ENCODE peak calls at places on chromosome 11, in four cellular contexts. One of them, this sample, is unnamed.

GRCh38 chr11:33660962-33661361 is 39.7 kb downstream of the C11orf91 start:
- DNase-seq in RWPE1: no peak
- DNase-seq in brain microvascular endothelial cell: no peak
- DNase-seq in OCI-LY7: no peak
- DNase-seq in this sample: no peak

GRCh38 chr11:102753267-102753666 is 27.2 kb downstream of the MMP10 start:
- DNase-seq in RWPE1: no peak
- DNase-seq in brain microvascular endothelial cell: no peak
- DNase-seq in OCI-LY7: no peak
- DNase-seq in this sample: peak

GRCh38 chr11:33598426-33599069 is 102.1 kb downstream of the C11orf91 start:
- DNase-seq in RWPE1: no peak
- DNase-seq in brain microvascular endothelial cell: no peak
- DNase-seq in OCI-LY7: no peak
- DNase-seq in this sample: no peak

GRCh38 chr11:36391062-36391461 is 95.0 kb downstream of the PRR5L start:
- DNase-seq in RWPE1: no peak
- DNase-seq in brain microvascular endothelial cell: no peak
- DNase-seq in OCI-LY7: peak
- DNase-seq in this sample: no peak

GRCh38 chr11:63683133-63683991 is 2.1 kb downstream of the RTN3 start:
- DNase-seq in RWPE1: no peak
- DNase-seq in brain microvascular endothelial cell: no peak
- DNase-seq in OCI-LY7: no peak
- DNase-seq in this sample: no peak

GRCh38 chr11:76803811-76804600 is 20.9 kb downstream of the TSKU start:
- DNase-seq in RWPE1: no peak
- DNase-seq in brain microvascular endothelial cell: no peak
- DNase-seq in OCI-LY7: no peak
- DNase-seq in this sample: no peak

GRCh38 chr11:92324890-92325289 is 100.3 kb downstream of the FAT3 start:
- DNase-seq in RWPE1: no peak
- DNase-seq in brain microvascular endothelial cell: no peak
- DNase-seq in OCI-LY7: no peak
- DNase-seq in this sample: no peak

GRCh38 chr11:33910261-33910959 is 18.5 kb upstream of the LMO2 start:
- DNase-seq in RWPE1: no peak
- DNase-seq in brain microvascular endothelial cell: no peak
- DNase-seq in OCI-LY7: no peak
- DNase-seq in this sample: no peak

GRCh38 chr11:70078095-70078795 is at the start of gene ANO1:
- DNase-seq in RWPE1: no peak
- DNase-seq in brain microvascular endothelial cell: no peak
- DNase-seq in OCI-LY7: no peak
- DNase-seq in this sample: no peak

GRCh38 chr11:94011478-94011877 is 9.7 kb upstream of the HEPHL1 start:
- DNase-seq in RWPE1: peak
- DNase-seq in brain microvascular endothelial cell: no peak
- DNase-seq in OCI-LY7: no peak
- DNase-seq in this sample: peak

GRCh38 chr11:91219501-91219900 is 996.7 kb upstream of the CHORDC1 start:
- DNase-seq in RWPE1: no peak
- DNase-seq in brain microvascular endothelial cell: peak
- DNase-seq in OCI-LY7: no peak
- DNase-seq in this sample: peak

GRCh38 chr11:30960387-30960992 is 374.3 kb upstream of the MPPED2 start:
- DNase-seq in RWPE1: peak
- DNase-seq in brain microvascular endothelial cell: peak
- DNase-seq in OCI-LY7: peak
- DNase-seq in this sample: no peak

GRCh38 chr11:74463216-74463615 is 4.1 kb downstream of the KCNE3 start:
- DNase-seq in RWPE1: no peak
- DNase-seq in brain microvascular endothelial cell: no peak
- DNase-seq in OCI-LY7: no peak
- DNase-seq in this sample: no peak

GRCh38 chr11:101797335-101797734 is 117.5 kb upstream of the CEP126 start:
- DNase-seq in RWPE1: no peak
- DNase-seq in brain microvascular endothelial cell: peak
- DNase-seq in OCI-LY7: no peak
- DNase-seq in this sample: no peak

GRCh38 chr11:85627332-85627997 is at the start of gene DLG2:
- DNase-seq in RWPE1: peak
- DNase-seq in brain microvascular endothelial cell: peak
- DNase-seq in OCI-LY7: peak
- DNase-seq in this sample: peak

GRCh38 chr11:44269369-44270351 is 40.3 kb downstream of the ALX4 start:
- DNase-seq in RWPE1: no peak
- DNase-seq in brain microvascular endothelial cell: peak
- DNase-seq in OCI-LY7: no peak
- DNase-seq in this sample: no peak
- H3K27ac ChIP-seq in RWPE1: no peak
- H3K27ac ChIP-seq in brain microvascular endothelial cell: peak
- H3K27ac ChIP-seq in OCI-LY7: no peak
- H3K27ac ChIP-seq in this sample: no peak

GRCh38 chr11:57651408-57651807 is 1.7 kb upstream of the YPEL4 start:
- DNase-seq in RWPE1: no peak
- DNase-seq in brain microvascular endothelial cell: no peak
- DNase-seq in OCI-LY7: no peak
- DNase-seq in this sample: no peak
- H3K27ac ChIP-seq in RWPE1: no peak
- H3K27ac ChIP-seq in brain microvascular endothelial cell: no peak
- H3K27ac ChIP-seq in OCI-LY7: no peak
- H3K27ac ChIP-seq in this sample: no peak

DNA sequence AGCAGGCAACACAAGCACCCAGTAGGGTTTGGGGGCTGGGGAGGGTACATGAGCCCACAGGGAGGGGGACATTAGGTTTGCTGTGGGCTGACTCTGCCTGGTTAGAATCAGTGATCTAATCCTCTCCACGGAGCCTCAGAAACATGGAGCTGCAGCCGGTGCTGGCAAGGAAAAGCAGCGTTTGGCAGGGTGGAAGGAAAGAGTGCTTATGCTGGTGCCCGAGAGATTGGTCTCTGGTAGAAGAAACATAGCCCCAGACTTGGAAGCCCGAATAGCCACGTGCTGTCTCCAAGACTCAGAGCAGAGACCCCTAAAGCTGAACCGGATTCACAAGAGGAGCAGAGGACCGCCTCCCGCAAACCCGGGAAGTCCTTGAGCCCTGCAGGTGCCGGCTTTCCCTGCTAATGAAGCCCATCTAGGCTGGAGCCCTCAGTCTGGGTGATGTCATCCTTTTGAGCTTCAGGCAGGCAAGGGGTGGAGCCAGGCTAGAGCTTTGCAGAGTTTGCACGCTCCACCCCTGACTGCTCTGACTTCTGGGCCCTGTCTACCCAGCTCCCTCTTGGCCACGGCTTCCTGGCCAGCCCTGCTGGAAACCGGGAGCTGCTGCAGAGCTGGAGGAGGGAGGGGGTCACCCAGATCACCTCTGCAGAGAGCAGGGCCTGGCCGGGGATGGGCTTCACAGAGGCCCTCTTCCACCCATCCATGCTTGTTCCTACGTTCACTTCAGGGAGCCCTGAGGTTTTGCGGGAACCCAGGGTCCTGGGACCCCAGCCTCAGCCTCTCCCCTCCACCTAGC is 35.0 kb upstream of the JAM3 start:
- DNase-seq in RWPE1: peak
- DNase-seq in brain microvascular endothelial cell: peak
- DNase-seq in OCI-LY7: no peak
- DNase-seq in this sample: peak
- H3K27ac ChIP-seq in RWPE1: peak
- H3K27ac ChIP-seq in brain microvascular endothelial cell: no peak
- H3K27ac ChIP-seq in OCI-LY7: no peak
- H3K27ac ChIP-seq in this sample: no peak

GRCh38 chr11:129852125-129852740 is 36.6 kb downstream of the TMEM45B start:
- DNase-seq in RWPE1: no peak
- DNase-seq in brain microvascular endothelial cell: no peak
- DNase-seq in OCI-LY7: no peak
- DNase-seq in this sample: no peak

GRCh38 chr11:129855086-129855485 is 39.4 kb downstream of the TMEM45B start:
- DNase-seq in RWPE1: no peak
- DNase-seq in brain microvascular endothelial cell: no peak
- DNase-seq in OCI-LY7: no peak
- DNase-seq in this sample: no peak

GRCh38 chr11:129853508-129854228 is 38.0 kb downstream of the TMEM45B start:
- DNase-seq in RWPE1: peak
- DNase-seq in brain microvascular endothelial cell: no peak
- DNase-seq in OCI-LY7: peak
- DNase-seq in this sample: peak

GRCh38 chr11:129854229-129854805 is 38.7 kb downstream of the TMEM45B start:
- DNase-seq in RWPE1: no peak
- DNase-seq in brain microvascular endothelial cell: no peak
- DNase-seq in OCI-LY7: no peak
- DNase-seq in this sample: no peak

GRCh38 chr11:129856036-129856435 is 39.3 kb downstream of the NFRKB start:
- DNase-seq in RWPE1: no peak
- DNase-seq in brain microvascular endothelial cell: no peak
- DNase-seq in OCI-LY7: no peak
- DNase-seq in this sample: no peak
- H3K27ac ChIP-seq in RWPE1: no peak
- H3K27ac ChIP-seq in brain microvascular endothelial cell: no peak
- H3K27ac ChIP-seq in OCI-LY7: no peak
- H3K27ac ChIP-seq in this sample: no peak

DNA sequence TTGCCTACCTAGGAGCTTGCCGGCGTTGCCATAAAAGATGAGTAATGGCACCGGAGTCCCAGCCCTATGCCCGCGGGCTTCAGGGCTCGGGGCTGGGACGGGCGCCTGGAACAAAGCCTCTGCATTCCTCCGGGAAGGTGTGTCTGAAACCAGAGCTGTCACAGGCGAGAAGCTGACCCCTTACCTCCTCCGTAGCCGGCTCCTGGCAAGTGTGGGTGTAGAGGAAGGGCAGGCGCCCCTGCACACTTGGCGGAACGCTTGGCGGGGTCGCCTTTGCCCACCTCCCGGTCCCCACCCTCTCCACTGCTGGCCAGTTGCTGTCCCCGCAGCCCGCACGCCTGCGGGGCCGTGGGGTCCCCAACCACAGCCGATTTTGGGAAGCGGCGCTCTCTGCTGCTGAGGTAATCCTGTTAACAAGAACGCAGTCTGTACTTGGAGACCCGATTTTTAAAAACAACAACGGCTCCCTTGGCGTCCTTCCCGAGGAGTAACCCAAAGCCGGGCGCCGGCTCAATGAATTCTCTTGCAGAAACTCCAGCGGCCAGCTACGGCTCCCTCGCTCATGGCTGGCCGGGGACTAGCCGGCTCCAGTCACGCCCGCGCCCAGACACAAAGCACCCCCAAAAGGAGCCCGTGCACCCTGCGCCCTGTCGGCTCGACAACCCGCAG is 89.3 kb downstream of the PLEKHA7 start:
- DNase-seq in RWPE1: peak
- DNase-seq in brain microvascular endothelial cell: peak
- DNase-seq in OCI-LY7: no peak
- DNase-seq in this sample: peak
- H3K27ac ChIP-seq in RWPE1: peak
- H3K27ac ChIP-seq in brain microvascular endothelial cell: no peak
- H3K27ac ChIP-seq in OCI-LY7: no peak
- H3K27ac ChIP-seq in this sample: peak